ENCODE peak calls at places on chromosomes 5 and 9, in five cellular contexts. F, Q, L, O and R are unnamed samples.

GRCh38 chr9:113274474-113275146 is 762 bp downstream of the CDC26 start:
- DNase-seq in F (peak), Q (peak), L (no peak), O (no peak), R (peak)

GRCh38 chr5:146005264-146005663 is 68.9 kb downstream of the SH3RF2 start:
- DNase-seq in F (no peak), Q (no peak), L (no peak), O (no peak), R (no peak)

GRCh38 chr9:135498381-135499126 is 1.9 kb upstream of the MRPS2 start:
- DNase-seq in F (no peak), Q (no peak), L (no peak), O (no peak), R (no peak)

GRCh38 chr5:145942202-145942601 is 5.8 kb downstream of the SH3RF2 start:
- DNase-seq in F (no peak), Q (no peak), L (no peak), O (no peak), R (no peak)

GRCh38 chr9:13487936-13488335 is 208.4 kb upstream of the MPDZ start:
- DNase-seq in F (no peak), Q (no peak), L (no peak), O (no peak), R (no peak)

GRCh38 chr9:69885474-69885929 is 64.9 kb downstream of the CFAP95 start:
- DNase-seq in F (peak), Q (no peak), L (no peak), O (no peak), R (peak)

GRCh38 chr5:158590936-158591863 is 508.5 kb downstream of the EBF1 start:
- DNase-seq in F (peak), Q (no peak), L (peak), O (no peak), R (peak)

GRCh38 chr5:150628936-150629485 is 11.4 kb upstream of the SYNPO start:
- DNase-seq in F (peak), Q (no peak), L (no peak), O (no peak), R (no peak)

GRCh38 chr5:146388418-146388817 is 49.8 kb downstream of the POU4F3 start:
- DNase-seq in F (peak), Q (no peak), L (no peak), O (no peak), R (peak)

GRCh38 chr9:89874351-89875321 is 269.8 kb downstream of the GADD45G start:
- DNase-seq in F (no peak), Q (no peak), L (peak), O (no peak), R (no peak)

GRCh38 chr5:157528036-157528632 is 47.4 kb downstream of the ADAM19 start:
- DNase-seq in F (no peak), Q (no peak), L (peak), O (no peak), R (no peak)

GRCh38 chr5:35324679-35325078 is 94.4 kb upstream of the PRLR start:
- DNase-seq in F (no peak), Q (no peak), L (no peak), O (no peak), R (no peak)

GRCh38 chr9:100011062-100011681 is 87.6 kb downstream of the ERP44 start:
- DNase-seq in F (peak), Q (peak), L (no peak), O (no peak), R (peak)

GRCh38 chr9:98241357-98242104 is 13.9 kb downstream of the TBC1D2 start:
- DNase-seq in F (no peak), Q (no peak), L (no peak), O (no peak), R (no peak)

GRCh38 chr5:147101654-147102053 is 133.2 kb upstream of the STK32A start:
- DNase-seq in F (peak), Q (no peak), L (no peak), O (no peak), R (peak)

GRCh38 chr5:36530249-36530648 is 76.2 kb upstream of the SLC1A3 start:
- DNase-seq in F (no peak), Q (no peak), L (no peak), O (no peak), R (no peak)

GRCh38 chr5:57302643-57303042 is 128.8 kb downstream of the GPBP1 start:
- DNase-seq in F (peak), Q (no peak), L (no peak), O (no peak), R (peak)

GRCh38 chr9:93120846-93121315 is 13.2 kb downstream of the NINJ1 start:
- DNase-seq in F (no peak), Q (no peak), L (peak), O (no peak), R (no peak)

GRCh38 chr9:82202808-82203207 is 214.2 kb downstream of the SPATA31D1 start:
- DNase-seq in F (peak), Q (no peak), L (no peak), O (no peak), R (peak)

GRCh38 chr5:141878771-141879759 is 855 bp upstream of the PCDH1 start:
- DNase-seq in F (peak), Q (peak), L (peak), O (peak), R (peak)